ENCODE peak calls at places on chromosomes 3 and 15, in six cellular contexts. V, W, Q, G, X and H are unnamed samples.

GRCh38 chr3:77815467-77815866 is 775.6 kb downstream of the ROBO2 start:
- DNase-seq in V (no peak), W (no peak), Q (no peak), G (no peak), X (no peak), H (no peak)

GRCh38 chr3:124132813-124133212 is 140.9 kb upstream of the ROPN1 start:
- DNase-seq in V (no peak), W (no peak), Q (no peak), G (no peak), X (no peak), H (no peak)

GRCh38 chr3:15276028-15276717 is 56.2 kb downstream of the SH3BP5 start:
- DNase-seq in V (no peak), W (no peak), Q (no peak), G (no peak), X (no peak), H (no peak)

GRCh38 chr3:139940622-139941021 is 5.6 kb downstream of the CLSTN2 start:
- DNase-seq in V (no peak), W (no peak), Q (no peak), G (no peak), X (peak; percentile 52), H (no peak)

GRCh38 chr15:73601449-73602425 is 31.5 kb downstream of the NPTN start:
- DNase-seq in V (no peak), W (no peak), Q (no peak), G (peak; percentile 66), X (peak; percentile 50), H (no peak)

GRCh38 chr3:197533396-197534347 is 22.1 kb downstream of the BDH1 start:
- DNase-seq in V (no peak), W (no peak), Q (no peak), G (no peak), X (no peak), H (no peak)

GRCh38 chr3:141782386-141782932 is 19.3 kb downstream of the GRK7 start:
- DNase-seq in V (no peak), W (no peak), Q (no peak), G (peak; percentile 21), X (no peak), H (no peak)

GRCh38 chr15:85792872-85793621 is 1.7 kb downstream of the KLHL25 start:
- DNase-seq in V (no peak), W (no peak), Q (no peak), G (no peak), X (peak; percentile 38), H (no peak)

GRCh38 chr3:152910211-152910610 is 75.3 kb downstream of the P2RY1 start:
- DNase-seq in V (no peak), W (no peak), Q (no peak), G (peak; percentile 10), X (no peak), H (no peak)

GRCh38 chr15:76253851-76254440 is 57.3 kb downstream of the ETFA start:
- DNase-seq in V (no peak), W (no peak), Q (no peak), G (no peak), X (no peak), H (no peak)

GRCh38 chr3:53776494-53777101 is 69.6 kb downstream of the CHDH start:
- DNase-seq in V (peak; percentile 74), W (no peak), Q (no peak), G (no peak), X (no peak), H (no peak)

GRCh38 chr15:40190591-40190990 is 29.7 kb downstream of the BUB1B start:
- DNase-seq in V (peak; percentile 24), W (no peak), Q (no peak), G (peak; percentile 62), X (no peak), H (peak; percentile 45)

GRCh38 chr3:60998855-60999254 is 252.4 kb downstream of the FHIT start:
- DNase-seq in V (no peak), W (no peak), Q (no peak), G (no peak), X (no peak), H (peak; percentile 56)

GRCh38 chr15:50883903-50884302 is 24.6 kb upstream of the AP4E1 start:
- DNase-seq in V (no peak), W (no peak), Q (no peak), G (peak; percentile 73), X (peak; percentile 29), H (peak; percentile 58)

GRCh38 chr3:179872842-179873241 is 163.9 kb downstream of the PEX5L start:
- DNase-seq in V (no peak), W (no peak), Q (no peak), G (no peak), X (no peak), H (no peak)

GRCh38 chr15:60871731-60872130 is 357.4 kb downstream of the RORA start:
- DNase-seq in V (no peak), W (no peak), Q (no peak), G (peak; percentile 20), X (no peak), H (no peak)

GRCh38 chr15:81108427-81108826 is 25.6 kb upstream of the CFAP161 start:
- DNase-seq in V (no peak), W (no peak), Q (no peak), G (peak; percentile 28), X (no peak), H (no peak)

GRCh38 chr3:44970916-44971490 is 5.0 kb downstream of the ZDHHC3 start:
- DNase-seq in V (no peak), W (no peak), Q (no peak), G (no peak), X (no peak), H (no peak)

GRCh38 chr15:85733415-85733814 is 61.3 kb downstream of the KLHL25 start:
- DNase-seq in V (no peak), W (no peak), Q (no peak), G (peak; percentile 21), X (no peak), H (no peak)